ENCODE peak calls at places on chromosomes 12 and 14, in five cellular contexts. J is CD8-positive, alpha-beta T cell; M is T follicular helper cell; D is HTR-8/SVneo; L is body of pancreas. I is an unnamed sample.

GRCh38 chr12:115341442-115341841 is 657.5 kb upstream of the TBX3 start:
- DNase-seq in J (no peak), M (no peak), D (peak), L (peak), I (no peak)

GRCh38 chr12:110966081-110966760 is 45.8 kb upstream of the MYL2 start:
- DNase-seq in J (no peak), M (no peak), D (no peak), L (no peak), I (no peak)

GRCh38 chr14:55807536-55807935 is 227.5 kb downstream of the KTN1 start:
- DNase-seq in J (no peak), M (no peak), D (no peak), L (no peak), I (no peak)

GRCh38 chr12:46452776-46453175 is 80.2 kb upstream of the SLC38A2 start:
- DNase-seq in J (no peak), M (no peak), D (no peak), L (no peak), I (no peak)

GRCh38 chr12:79691299-79692248 is 810 bp upstream of the PAWR start:
- DNase-seq in J (no peak), M (no peak), D (peak), L (peak), I (no peak)

GRCh38 chr12:93091851-93092558 is 162.9 kb upstream of the EEA1 start:
- DNase-seq in J (no peak), M (no peak), D (no peak), L (no peak), I (no peak)

GRCh38 chr12:53413485-53414215 is 10.0 kb upstream of the AMHR2 start:
- DNase-seq in J (no peak), M (no peak), D (no peak), L (no peak), I (no peak)

GRCh38 chr14:69811227-69811867 is 14.3 kb upstream of the SLC10A1 start:
- DNase-seq in J (no peak), M (no peak), D (no peak), L (no peak), I (no peak)

GRCh38 chr12:117685115-117685926 is 283.5 kb downstream of the KSR2 start:
- DNase-seq in J (no peak), M (no peak), D (peak), L (peak), I (no peak)

GRCh38 chr14:26729851-26730250 is 132.0 kb upstream of the NOVA1 start:
- DNase-seq in J (no peak), M (no peak), D (no peak), L (no peak), I (no peak)

GRCh38 chr14:52906141-52906601 is 44.7 kb downstream of the FERMT2 start:
- DNase-seq in J (no peak), M (no peak), D (peak), L (no peak), I (no peak)

GRCh38 chr12:11981174-11981733 is 89.5 kb upstream of the BCL2L14 start:
- DNase-seq in J (peak), M (peak), D (no peak), L (no peak), I (no peak)

GRCh38 chr12:72077111-72077820 is 138.6 kb downstream of the TPH2 start:
- DNase-seq in J (no peak), M (no peak), D (no peak), L (no peak), I (no peak)

GRCh38 chr12:117461732-117462131 is 100.3 kb upstream of the NOS1 start:
- DNase-seq in J (no peak), M (no peak), D (no peak), L (no peak), I (no peak)

GRCh38 chr12:108319277-108320234 is 19.6 kb downstream of the CMKLR1 start:
- DNase-seq in J (no peak), M (no peak), D (no peak), L (no peak), I (no peak)

GRCh38 chr12:131456301-131457027 is 254.4 kb upstream of the SFSWAP start:
- DNase-seq in J (no peak), M (no peak), D (no peak), L (no peak), I (no peak)

GRCh38 chr14:89027097-89027740 is 202.8 kb downstream of the TTC8 start:
- DNase-seq in J (peak), M (peak), D (peak), L (peak), I (peak)

GRCh38 chr14:93994919-93995682 is 2.0 kb upstream of the CCDC197 start:
- DNase-seq in J (no peak), M (no peak), D (peak), L (peak), I (no peak)

GRCh38 chr14:76067536-76067935 is 82.0 kb downstream of the IFT43 start:
- DNase-seq in J (no peak), M (no peak), D (no peak), L (no peak), I (no peak)

GRCh38 chr12:57893460-57894353 is 47.2 kb upstream of the CTDSP2 start:
- DNase-seq in J (no peak), M (no peak), D (peak), L (peak), I (no peak)

GRCh38 chr14:25350802-25351201 is 300.9 kb upstream of the STXBP6 start:
- DNase-seq in J (no peak), M (no peak), D (no peak), L (no peak), I (no peak)

GRCh38 chr14:61492474-61492873 is 171.1 kb downstream of the PRKCH start:
- DNase-seq in J (no peak), M (no peak), D (no peak), L (no peak), I (no peak)

I was measured in progenitor cell of endocrine pancreas.